ENCODE peak calls at places on chromosomes 12 and 14, in four cellular contexts. X, G, T and U are unnamed samples.

GRCh38 chr14:96727076-96727475 is 70.1 kb upstream of the VRK1 start:
- DNase-seq in T (no peak), G (no peak), X (no peak), U (no peak)

GRCh38 chr12:68222336-68222735 is 3.3 kb downstream of the IL26 start:
- DNase-seq in X (no peak), T (no peak), G (peak), U (no peak)

GRCh38 chr14:50521912-50522341 is 10.4 kb downstream of the MAP4K5 start:
- DNase-seq in T (no peak), G (no peak), X (no peak), U (no peak)

GRCh38 chr12:97957109-97957508 is 494.5 kb downstream of the RMST start:
- DNase-seq in G (no peak), X (no peak), T (no peak), U (no peak)

GRCh38 chr14:35565896-35566464 is 32.0 kb downstream of the INSM2 start:
- DNase-seq in G (no peak), T (no peak), X (no peak), U (no peak)

GRCh38 chr12:19912996-19913395 is 455.3 kb upstream of the PDE3A start:
- DNase-seq in X (no peak), T (no peak), G (no peak), U (no peak)

GRCh38 chr14:65222434-65222833 is 120.1 kb upstream of the MAX start:
- DNase-seq in G (peak), X (peak), T (no peak), U (peak)

GRCh38 chr14:54730156-54730961 is 163.4 kb downstream of the SAMD4A start:
- DNase-seq in T (no peak), G (no peak), X (no peak), U (no peak)

GRCh38 chr12:89418228-89418910 is 66.1 kb upstream of the DUSP6 start:
- DNase-seq in G (no peak), X (no peak), T (no peak), U (no peak)

GRCh38 chr12:105175397-105175990 is 60.5 kb downstream of the APPL2 start:
- DNase-seq in G (no peak), X (no peak), T (no peak), U (no peak)

GRCh38 chr12:24754690-24755638 is 193.9 kb downstream of the BCAT1 start:
- DNase-seq in G (no peak), X (no peak), T (no peak), U (no peak)

GRCh38 chr12:64814432-64814831 is 10.0 kb upstream of the TBC1D30 start:
- DNase-seq in G (no peak), T (no peak), X (peak), U (no peak)

GRCh38 chr12:111444314-111444705 is 38.6 kb downstream of the SH2B3 start:
- DNase-seq in T (no peak), X (no peak), G (no peak), U (no peak)

GRCh38 chr12:3636328-3636727 is 116.6 kb downstream of the CRACR2A start:
- DNase-seq in X (no peak), T (no peak), G (no peak), U (no peak)

GRCh38 chr14:96189288-96189711 is 15.3 kb upstream of the BDKRB2 start:
- DNase-seq in T (no peak), G (no peak), X (no peak), U (no peak)

GRCh38 chr12:2019126-2019525 is 14.9 kb upstream of the DCP1B start:
- DNase-seq in X (no peak), G (no peak), T (no peak), U (no peak)

GRCh38 chr12:47282206-47282605 is 202.4 kb upstream of the AMIGO2 start:
- DNase-seq in T (no peak), X (no peak), G (no peak), U (no peak)

GRCh38 chr12:24109381-24110039 is 160.0 kb upstream of the SOX5 start:
- DNase-seq in X (no peak), G (no peak), T (no peak), U (no peak)

GRCh38 chr14:21136024-21136423 is 19.8 kb downstream of the OR5AU1 start:
- DNase-seq in T (no peak), G (no peak), X (no peak), U (no peak)

GRCh38 chr12:50505386-50505827 is 622 bp downstream of the DIP2B start:
- DNase-seq in T (no peak), G (no peak), X (peak), U (peak)

GRCh38 chr12:121678305-121678704 is 8.9 kb upstream of the MORN3 start:
- DNase-seq in T (no peak), G (no peak), X (no peak), U (no peak)

GRCh38 chr12:131840643-131841416 is 12.6 kb downstream of the MMP17 start:
- DNase-seq in T (no peak), X (no peak), G (no peak), U (no peak)

GRCh38 chr14:69657961-69658360 is 46.6 kb downstream of the SUSD6 start:
- DNase-seq in G (no peak), T (no peak), X (no peak), U (no peak)

GRCh38 chr14:33280646-33281045 is 342.0 kb downstream of the NPAS3 start:
- DNase-seq in G (no peak), T (no peak), X (no peak), U (no peak)

GRCh38 chr14:24063263-24063836 is 8.0 kb upstream of the CPNE6 start:
- DNase-seq in G (no peak), X (no peak), T (no peak), U (no peak)

GRCh38 chr12:71654200-71654599 is 9.4 kb downstream of the ZFC3H1 start:
- DNase-seq in T (no peak), G (no peak), X (no peak), U (no peak)

GRCh38 chr12:129826273-129826672 is 77.6 kb downstream of the TMEM132D start:
- DNase-seq in X (no peak), G (no peak), T (no peak), U (no peak)

GRCh38 chr14:78970677-78971076 is 800.5 kb downstream of the NRXN3 start:
- DNase-seq in G (no peak), X (no peak), T (no peak), U (peak)

GRCh38 chr14:104439625-104440024 is 139.9 kb upstream of the C14orf180 start:
- DNase-seq in X (no peak), T (no peak), G (no peak), U (no peak)

GRCh38 chr12:79194595-79194994 is 330.0 kb downstream of the SYT1 start:
- DNase-seq in G (no peak), T (no peak), X (no peak), U (no peak)

DNA sequence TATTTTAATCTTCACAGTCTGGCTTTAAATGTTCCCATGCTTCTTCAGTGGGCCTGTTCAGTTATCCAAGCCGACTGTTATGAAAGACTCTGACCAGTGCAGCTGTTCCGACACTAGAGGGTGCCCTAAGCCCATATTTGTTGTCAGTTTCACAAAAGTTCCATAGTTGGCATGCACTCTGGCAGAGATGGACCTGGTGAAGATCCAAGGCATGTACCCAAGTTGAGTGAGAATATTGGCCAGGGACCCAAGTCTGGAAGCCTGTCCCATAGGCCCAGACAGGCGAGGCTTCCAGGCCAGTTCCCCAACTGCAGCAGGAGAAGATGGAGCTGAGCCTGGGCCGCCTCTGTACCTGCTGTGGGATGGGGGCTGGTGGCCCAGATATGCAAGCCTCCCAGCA is 27.4 kb upstream of the GUCY2C start:
- DNase-seq in X (peak), T (no peak), G (peak), U (no peak)
- TF ChIP-seq CTCF in X (peak), T (peak), G (peak), U (no peak)

GRCh38 chr14:94288610-94289465 is 4.2 kb downstream of the SERPINA10 start:
- DNase-seq in G (no peak), X (no peak), T (no peak), U (no peak)
- TF ChIP-seq CTCF in G (no peak), X (no peak), T (no peak), U (no peak)

GRCh38 chr12:113837528-113838296 is 128.4 kb downstream of the RBM19 start:
- DNase-seq in T (no peak), X (no peak), G (no peak), U (no peak)
- TF ChIP-seq CTCF in T (no peak), X (no peak), G (no peak), U (peak)

GRCh38 chr14:36605506-36605857 is 23.1 kb upstream of the NKX2-8 start:
- DNase-seq in T (no peak), G (no peak), X (no peak), U (no peak)
- TF ChIP-seq CTCF in T (no peak), G (no peak), X (no peak), U (no peak)

DNA sequence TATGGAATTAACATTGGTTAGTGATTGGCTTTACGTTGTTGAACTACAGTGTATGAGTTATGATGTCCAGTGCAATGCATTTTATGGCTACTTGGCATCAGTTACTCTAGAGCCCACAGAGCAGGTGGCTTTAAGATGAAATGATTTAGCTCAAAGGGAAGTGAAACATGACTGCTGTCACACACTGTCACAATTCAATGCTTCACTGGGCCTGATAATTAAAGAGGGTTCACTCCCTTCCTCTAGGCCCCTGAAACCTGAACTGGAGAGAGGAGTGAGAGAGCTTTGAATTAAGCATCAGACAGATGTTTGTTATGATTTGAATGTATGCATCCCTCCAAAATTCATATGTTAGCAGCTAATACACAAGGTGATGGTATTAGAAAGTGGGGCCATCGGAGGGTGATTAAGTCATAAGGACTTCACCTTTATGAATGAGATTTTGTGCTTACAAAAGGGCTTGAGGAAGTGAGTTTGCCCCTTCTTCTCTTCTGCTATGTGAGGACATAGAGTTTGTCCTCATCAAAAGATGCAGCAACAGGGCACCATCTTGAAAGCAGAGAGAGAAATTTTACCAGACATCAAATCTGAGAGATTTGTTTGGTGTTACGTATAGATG is 175.8 kb upstream of the GRIN2B start:
- DNase-seq in X (no peak), G (no peak), T (no peak), U (no peak)
- TF ChIP-seq CTCF in X (no peak), G (no peak), T (no peak), U (no peak)

GRCh38 chr14:47541652-47542051 is 133.8 kb downstream of the MDGA2 start:
- DNase-seq in T (no peak), X (no peak), G (no peak), U (no peak)
- TF ChIP-seq CTCF in T (no peak), X (no peak), G (no peak), U (no peak)